ENCODE peak calls at places on chromosome 17, in four cellular contexts. Y, P, E and I are unnamed samples.

GRCh38 chr17:18107971-18108370 is 585 bp upstream of the MYO15A start:
- DNase-seq in Y (no peak), P (no peak), E (no peak), I (no peak)

GRCh38 chr17:82702161-82702932 is 3.8 kb upstream of the RAB40B start:
- DNase-seq in Y (no peak), P (no peak), E (no peak), I (no peak)

GRCh38 chr17:45428050-45428953 is 4.4 kb downstream of the ARHGAP27 start:
- DNase-seq in Y (peak), P (peak), E (peak), I (peak)

GRCh38 chr17:65664296-65664695 is 102.8 kb upstream of the AXIN2 start:
- DNase-seq in Y (no peak), P (no peak), E (no peak), I (no peak)

GRCh38 chr17:48746916-48747444 is 18.4 kb upstream of the HOXB13 start:
- DNase-seq in Y (no peak), P (no peak), E (no peak), I (no peak)

GRCh38 chr17:33642002-33642401 is 348.9 kb upstream of the ASIC2 start:
- DNase-seq in Y (no peak), P (no peak), E (peak), I (no peak)

GRCh38 chr17:57819273-57819672 is 30.6 kb downstream of the MRPS23 start:
- DNase-seq in Y (no peak), P (no peak), E (no peak), I (no peak)

GRCh38 chr17:3762922-3763776 is 37.8 kb downstream of the ITGAE start:
- DNase-seq in Y (no peak), P (no peak), E (peak), I (no peak)

GRCh38 chr17:28963212-28963611 is 11.9 kb upstream of the PHF12 start:
- DNase-seq in Y (no peak), P (no peak), E (no peak), I (no peak)

GRCh38 chr17:19977360-19978205 is at the start of gene AKAP10:
- DNase-seq in Y (peak), P (peak), E (peak), I (peak)

GRCh38 chr17:32525116-32525515 is 38.3 kb downstream of the CDK5R1 start:
- DNase-seq in Y (no peak), P (no peak), E (no peak), I (no peak)

GRCh38 chr17:3959295-3959899 is 4.8 kb downstream of the ATP2A3 start:
- DNase-seq in Y (no peak), P (no peak), E (no peak), I (no peak)

GRCh38 chr17:64507418-64507766 is 615 bp downstream of the CEP95 start:
- DNase-seq in Y (no peak), P (no peak), E (peak), I (peak)

GRCh38 chr17:77440571-77440981 is 299.8 kb downstream of the SEC14L1 start:
- DNase-seq in Y (no peak), P (no peak), E (no peak), I (no peak)

GRCh38 chr17:80794281-80795089 is 197.2 kb upstream of the CHMP6 start:
- DNase-seq in Y (no peak), P (no peak), E (no peak), I (no peak)

GRCh38 chr17:40433551-40434384 is 9.5 kb upstream of the IGFBP4 start:
- DNase-seq in Y (no peak), P (no peak), E (no peak), I (no peak)

GRCh38 chr17:79154446-79154845 is 79.8 kb downstream of the ENGASE start:
- DNase-seq in Y (no peak), P (no peak), E (no peak), I (no peak)

GRCh38 chr17:56798916-56799315 is 34.8 kb downstream of the C17orf67 start:
- DNase-seq in Y (no peak), P (no peak), E (no peak), I (no peak)